ENCODE peak calls at places on chromosome 7, in six cellular contexts. E is pancreas, R is A549, T is suprapubic skin, O is HFF-Myc, S is AG08395. J is an unnamed sample.

GRCh38 chr7:99975782-99976521 is at the start of gene AZGP1:
- DNase-seq in E (peak; percentile 72), R (no peak), T (no peak), O (no peak), S (no peak), J (no peak)

GRCh38 chr7:36408589-36408988 is 18.9 kb downstream of the ANLN start:
- DNase-seq in E (no peak), R (no peak), T (no peak), O (no peak), S (no peak), J (no peak)

GRCh38 chr7:25032774-25033743 is 53.1 kb upstream of the OSBPL3 start:
- DNase-seq in E (no peak), R (no peak), T (no peak), O (no peak), S (no peak), J (no peak)

GRCh38 chr7:2471022-2471329 is 5.2 kb downstream of the GRIFIN start:
- DNase-seq in E (no peak), R (no peak), T (no peak), O (no peak), S (peak; percentile 42), J (no peak)

GRCh38 chr7:155593455-155594162 is 47.2 kb upstream of the CNPY1 start:
- DNase-seq in E (no peak), R (no peak), T (peak; percentile 71), O (no peak), S (no peak), J (no peak)

GRCh38 chr7:140596751-140597424 is 43.7 kb downstream of the DENND2A start:
- DNase-seq in E (no peak), R (no peak), T (no peak), O (no peak), S (no peak), J (no peak)

GRCh38 chr7:13673290-13673689 is 316.2 kb downstream of the ETV1 start:
- DNase-seq in E (no peak), R (no peak), T (no peak), O (no peak), S (no peak), J (no peak)

GRCh38 chr7:151452680-151453325 is 12.9 kb upstream of the CRYGN start:
- DNase-seq in E (no peak), R (no peak), T (no peak), O (no peak), S (no peak), J (no peak)

GRCh38 chr7:122813845-122814244 is 72.4 kb downstream of the CADPS2 start:
- DNase-seq in E (no peak), R (no peak), T (no peak), O (no peak), S (no peak), J (no peak)

GRCh38 chr7:142303650-142304049 is 45.8 kb upstream of the PRSS58 start:
- DNase-seq in E (no peak), R (peak; percentile 33), T (no peak), O (no peak), S (no peak), J (no peak)

GRCh38 chr7:131106681-131107342 is 220.9 kb upstream of the MKLN1 start:
- DNase-seq in E (peak; percentile 73), R (peak; percentile 60), T (peak; percentile 86), O (no peak), S (peak; percentile 24), J (peak; percentile 43)

GRCh38 chr7:75842836-75843446 is 29.3 kb upstream of the CCL24 start:
- DNase-seq in E (no peak), R (peak; percentile 72), T (no peak), O (peak; percentile 91), S (peak; percentile 60), J (peak; percentile 2)

GRCh38 chr7:7911339-7911738 is 57.3 kb upstream of the GLCCI1 start:
- DNase-seq in E (no peak), R (peak; percentile 54), T (no peak), O (peak; percentile 9), S (peak; percentile 28), J (no peak)

GRCh38 chr7:79506481-79506880 is 53.0 kb upstream of the MAGI2 start:
- DNase-seq in E (no peak), R (peak; percentile 73), T (no peak), O (no peak), S (peak; percentile 39), J (no peak)

GRCh38 chr7:2313450-2314208 is 612 bp downstream of the SNX8 start:
- DNase-seq in E (no peak), R (no peak), T (no peak), O (no peak), S (peak; percentile 45), J (no peak)

GRCh38 chr7:73717025-73717807 is 2.3 kb downstream of the STX1A start:
- DNase-seq in E (no peak), R (no peak), T (no peak), O (no peak), S (no peak), J (no peak)

GRCh38 chr7:90412458-90413184 is 9.4 kb downstream of the CLDN12 start:
- DNase-seq in E (no peak), R (peak; percentile 50), T (no peak), O (no peak), S (no peak), J (no peak)

GRCh38 chr7:90824386-90825307 is 228.5 kb downstream of the CDK14 start:
- DNase-seq in E (no peak), R (no peak), T (no peak), O (peak; percentile 42), S (peak; percentile 47), J (no peak)

GRCh38 chr7:45990276-45990675 is 69.2 kb upstream of the IGFBP3 start:
- DNase-seq in E (no peak), R (no peak), T (no peak), O (no peak), S (no peak), J (no peak)

GRCh38 chr7:82740246-82740848 is 296.8 kb upstream of the CACNA2D1 start:
- DNase-seq in E (peak; percentile 61), R (peak; percentile 65), T (no peak), O (no peak), S (peak; percentile 50), J (no peak)

GRCh38 chr7:23863209-23863798 is 153.3 kb downstream of the STK31 start:
- DNase-seq in E (no peak), R (peak; percentile 55), T (no peak), O (no peak), S (peak; percentile 10), J (no peak)

GRCh38 chr7:727104-727805 is at the start of gene PRKAR1B:
- DNase-seq in E (no peak), R (peak; percentile 32), T (peak; percentile 73), O (no peak), S (no peak), J (no peak)

GRCh38 chr7:99141756-99142726 is 1.9 kb downstream of the SMURF1 start:
- DNase-seq in E (peak; percentile 75), R (peak; percentile 80), T (peak; percentile 86), O (peak; percentile 59), S (peak; percentile 67), J (peak; percentile 60)

GRCh38 chr7:113179313-113179712 is 61.0 kb upstream of the SMIM30 start:
- DNase-seq in E (no peak), R (no peak), T (no peak), O (no peak), S (no peak), J (no peak)

GRCh38 chr7:151137076-151137611 is 30.4 kb downstream of the GBX1 start:
- DNase-seq in E (no peak), R (no peak), T (peak; percentile 77), O (no peak), S (no peak), J (no peak)

GRCh38 chr7:20954711-20955641 is 168.3 kb upstream of the SP8 start:
- DNase-seq in E (no peak), R (no peak), T (no peak), O (no peak), S (no peak), J (no peak)

GRCh38 chr7:46034056-46034768 is 113.1 kb upstream of the IGFBP3 start:
- DNase-seq in E (no peak), R (no peak), T (no peak), O (no peak), S (peak; percentile 82), J (no peak)

GRCh38 chr7:106285801-106286492 is 1.2 kb upstream of the NAMPT start:
- DNase-seq in E (no peak), R (no peak), T (no peak), O (no peak), S (no peak), J (peak; percentile 19)

GRCh38 chr7:65239707-65240352 is 133.8 kb upstream of the ZNF92 start:
- DNase-seq in E (peak; percentile 85), R (peak; percentile 59), T (no peak), O (no peak), S (no peak), J (no peak)

GRCh38 chr7:67377939-67378862 is 381.6 kb downstream of the TYW1 start:
- DNase-seq in E (peak; percentile 78), R (peak; percentile 78), T (peak; percentile 88), O (peak; percentile 33), S (peak; percentile 73), J (peak; percentile 6)

GRCh38 chr7:30572212-30572839 is 22.4 kb upstream of the GARS1 start:
- DNase-seq in E (no peak), R (no peak), T (no peak), O (no peak), S (no peak), J (no peak)